ENCODE peak calls at places on chromosomes 5 and 9, in nine cellular contexts. H, K, X, E, Q, T, F, U and O are unnamed samples.
A peak's percentile ranks its signal among the peaks of the same experiment; 100 is the strongest.

GRCh38 chr5:59673438-59674058 is 220.0 kb downstream of the PDE4D start:
- DNase-seq in H (peak; percentile 55), K (no peak), X (peak; percentile 68), E (peak; percentile 79), Q (no peak), T (peak; percentile 58), F (peak; percentile 66), U (peak; percentile 11), O (peak; percentile 82)

GRCh38 chr5:6547498-6547897 is 85.3 kb downstream of the NSUN2 start:
- DNase-seq in H (no peak), K (no peak), X (no peak), E (no peak), Q (no peak), T (no peak), F (no peak), U (no peak), O (no peak)

GRCh38 chr5:159100928-159101646 is 1.4 kb upstream of the EBF1 start:
- DNase-seq in H (no peak), K (no peak), X (no peak), E (no peak), Q (no peak), T (no peak), F (no peak), U (no peak), O (peak; percentile 32)

GRCh38 chr9:114006155-114006550 is 71.9 kb downstream of the AMBP start:
- DNase-seq in H (no peak), K (no peak), X (no peak), E (no peak), Q (no peak), T (no peak), F (no peak), U (no peak), O (no peak)

GRCh38 chr5:60903356-60903755 is 41.5 kb downstream of the ERCC8 start:
- DNase-seq in H (no peak), K (no peak), X (no peak), E (no peak), Q (no peak), T (no peak), F (no peak), U (no peak), O (no peak)

GRCh38 chr5:94234987-94235386 is 383.4 kb downstream of the KIAA0825 start:
- DNase-seq in H (peak; percentile 39), K (no peak), X (no peak), E (no peak), Q (no peak), T (no peak), F (no peak), U (no peak), O (no peak)

GRCh38 chr5:116573617-116574431 is 799 bp downstream of the SEMA6A start:
- DNase-seq in H (peak; percentile 37), K (peak; percentile 13), X (peak; percentile 7), E (peak; percentile 34), Q (no peak), T (peak; percentile 41), F (no peak), U (no peak), O (peak; percentile 35)

GRCh38 chr5:88786217-88786560 is 96.8 kb downstream of the MEF2C start:
- DNase-seq in H (no peak), K (no peak), X (no peak), E (peak; percentile 79), Q (no peak), T (peak; percentile 29), F (no peak), U (no peak), O (peak; percentile 74)

GRCh38 chr5:80569086-80569960 is 757 bp downstream of the ANKRD34B start:
- DNase-seq in H (no peak), K (no peak), X (no peak), E (no peak), Q (no peak), T (peak; percentile 22), F (no peak), U (no peak), O (peak; percentile 10)

GRCh38 chr5:74954919-74955318 is 88.7 kb upstream of the FAM169A start:
- DNase-seq in H (no peak), K (no peak), X (no peak), E (peak; percentile 70), Q (no peak), T (no peak), F (no peak), U (no peak), O (peak; percentile 50)

GRCh38 chr5:181114844-181115778 is 15.9 kb downstream of the OR2V1 start:
- DNase-seq in H (no peak), K (no peak), X (peak; percentile 73), E (peak; percentile 39), Q (no peak), T (peak; percentile 45), F (no peak), U (no peak), O (peak; percentile 54)

GRCh38 chr5:40518511-40518917 is 161.2 kb upstream of the PTGER4 start:
- DNase-seq in H (peak; percentile 86), K (peak; percentile 19), X (peak; percentile 57), E (no peak), Q (no peak), T (no peak), F (no peak), U (no peak), O (peak; percentile 24)

GRCh38 chr5:97044057-97044456 is 98.4 kb downstream of the LIX1 start:
- DNase-seq in H (peak; percentile 48), K (peak; percentile 18), X (peak; percentile 33), E (peak; percentile 41), Q (no peak), T (peak; percentile 92), F (peak; percentile 27), U (peak; percentile 32), O (no peak)

GRCh38 chr5:115986358-115986757 is 24.1 kb downstream of the LVRN start:
- DNase-seq in H (no peak), K (no peak), X (no peak), E (peak; percentile 79), Q (no peak), T (no peak), F (no peak), U (no peak), O (peak; percentile 65)

GRCh38 chr9:90956026-90956810 is 154.6 kb downstream of the SYK start:
- DNase-seq in H (no peak), K (no peak), X (no peak), E (peak; percentile 34), Q (no peak), T (peak; percentile 25), F (no peak), U (no peak), O (peak; percentile 51)

GRCh38 chr5:61306531-61307195 is 25.4 kb upstream of the ZSWIM6 start:
- DNase-seq in H (no peak), K (no peak), X (peak; percentile 77), E (peak; percentile 94), Q (no peak), T (peak; percentile 79), F (no peak), U (no peak), O (peak; percentile 82)

GRCh38 chr5:113202904-113203716 is 226.5 kb downstream of the DCP2 start:
- DNase-seq in H (peak; percentile 5), K (peak; percentile 11), X (peak; percentile 16), E (peak; percentile 80), Q (no peak), T (peak; percentile 98), F (no peak), U (no peak), O (no peak)

DNA sequence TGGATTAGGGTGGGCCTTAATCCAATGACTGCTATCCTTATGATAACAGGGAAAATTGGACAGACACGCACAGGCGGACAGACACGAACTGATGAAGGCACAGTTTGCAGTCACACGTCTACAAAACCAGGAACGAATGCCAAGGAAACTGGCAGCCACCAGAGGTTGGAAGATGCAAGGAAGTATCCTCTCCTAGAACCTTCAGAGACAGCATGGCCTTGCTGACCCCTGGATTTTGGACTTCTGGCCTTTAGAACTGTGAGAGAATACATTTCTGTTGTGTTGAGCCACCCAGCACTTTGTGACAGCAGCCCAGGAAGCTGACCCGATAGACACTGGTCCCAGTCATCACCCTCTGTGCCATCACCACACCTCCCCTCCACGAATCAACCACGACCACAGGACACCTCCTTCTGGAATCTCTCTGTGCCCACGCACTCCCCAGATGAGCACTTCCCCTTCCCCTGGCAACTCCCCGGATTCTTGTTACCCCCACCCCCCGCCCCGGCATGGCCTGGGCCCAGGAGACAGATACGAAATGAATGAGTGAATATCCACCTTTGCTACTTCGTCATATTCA is 18.7 kb downstream of the GBGT1 start:
- DNase-seq in H (peak; percentile 59), K (no peak), X (no peak), E (no peak), Q (no peak), T (no peak), F (no peak), U (no peak), O (no peak)
- H3K4me3 ChIP-seq in H (no peak overlapping the region), K (no peak overlapping the region), X (peak overlapping the region; percentile 39), E (no peak overlapping the region), Q (peak overlapping the region; percentile 34), T (no peak overlapping the region), F (peak overlapping the region; percentile 57), U (no peak overlapping the region), O (peak overlapping the region; percentile 70)

GRCh38 chr5:141002667-141002965 is 36.3 kb downstream of the PCDHAC2 start:
- DNase-seq in H (no peak), K (no peak), X (no peak), E (no peak), Q (no peak), T (no peak), F (no peak), U (no peak), O (no peak)
- H3K4me3 ChIP-seq in H (no peak overlapping the region), K (no peak overlapping the region), X (no peak overlapping the region), E (no peak overlapping the region), Q (no peak overlapping the region), T (no peak overlapping the region), F (peak overlapping the region; percentile 38), U (no peak overlapping the region), O (no peak overlapping the region)

GRCh38 chr5:150538007-150538917 is 30.3 kb downstream of the NDST1 start:
- DNase-seq in H (no peak), K (no peak), X (no peak), E (peak; percentile 28), Q (no peak), T (no peak), F (no peak), U (no peak), O (peak; percentile 38)
- H3K4me3 ChIP-seq in H (no peak overlapping the region), K (no peak overlapping the region), X (no peak overlapping the region), E (no peak overlapping the region), Q (no peak overlapping the region), T (no peak overlapping the region), F (no peak overlapping the region), U (no peak overlapping the region), O (no peak overlapping the region)

GRCh38 chr5:146448783-146449519 is 1.8 kb downstream of the TCERG1 start:
- DNase-seq in H (no peak), K (no peak), X (no peak), E (no peak), Q (no peak), T (no peak), F (no peak), U (no peak), O (peak; percentile 36)
- H3K4me3 ChIP-seq in H (no peak overlapping the region), K (no peak overlapping the region), X (peak overlapping the region; percentile 73), E (peak overlapping the region; percentile 100), Q (peak overlapping the region; percentile 64), T (no peak overlapping the region), F (peak overlapping the region; percentile 79), U (no peak overlapping the region), O (peak overlapping the region; percentile 90)

GRCh38 chr5:130168211-130168610 is 263.9 kb downstream of the CHSY3 start:
- DNase-seq in H (no peak), K (no peak), X (peak; percentile 2), E (peak; percentile 42), Q (no peak), T (no peak), F (peak; percentile 2), U (no peak), O (peak; percentile 74)

GRCh38 chr5:130164966-130165365 is 260.7 kb downstream of the CHSY3 start:
- DNase-seq in H (no peak), K (no peak), X (peak; percentile 10), E (peak; percentile 47), Q (no peak), T (no peak), F (no peak), U (no peak), O (peak; percentile 39)

GRCh38 chr5:130166839-130167490 is 262.7 kb downstream of the CHSY3 start:
- DNase-seq in H (no peak), K (no peak), X (no peak), E (no peak), Q (no peak), T (peak; percentile 42), F (peak; percentile 12), U (peak; percentile 61), O (no peak)
- H3K4me3 ChIP-seq in H (no peak overlapping the region), K (no peak overlapping the region), X (no peak overlapping the region), E (no peak overlapping the region), Q (no peak overlapping the region), T (no peak overlapping the region), F (no peak overlapping the region), U (no peak overlapping the region), O (no peak overlapping the region)